ENCODE peak calls at places on chromosome 5, in six cellular contexts. R is GM12878, F is GM12891, E is HepG2, G is K562, K is H1. J is an unnamed sample.

GRCh38 chr5:75034137-75034739 is 18.1 kb downstream of the GCNT4 start:
- DNase-seq in R (no peak), F (no peak), E (no peak), G (no peak), K (no peak), J (no peak)

GRCh38 chr5:86039351-86039750 is 578.4 kb upstream of the COX7C start:
- DNase-seq in R (no peak), F (no peak), E (no peak), G (no peak), K (no peak), J (no peak)

GRCh38 chr5:21594566-21594965 is 1258.6 kb downstream of the CDH12 start:
- DNase-seq in R (no peak), F (no peak), E (no peak), G (no peak), K (no peak), J (no peak)

GRCh38 chr5:88674262-88675158 is 208.5 kb downstream of the MEF2C start:
- DNase-seq in R (no peak), F (no peak), E (no peak), G (no peak), K (peak), J (no peak)

GRCh38 chr5:168413062-168413461 is 73.2 kb upstream of the RARS1 start:
- DNase-seq in R (no peak), F (no peak), E (no peak), G (no peak), K (no peak), J (no peak)

GRCh38 chr5:175671013-175671412 is 13.1 kb downstream of the HRH2 start:
- DNase-seq in R (no peak), F (no peak), E (no peak), G (no peak), K (no peak), J (no peak)

GRCh38 chr5:159456261-159456660 is 126.0 kb upstream of the IL12B start:
- DNase-seq in R (no peak), F (no peak), E (no peak), G (no peak), K (no peak), J (no peak)

GRCh38 chr5:69129413-69129812 is 35.6 kb downstream of the SLC30A5 start:
- DNase-seq in R (no peak), F (no peak), E (no peak), G (no peak), K (no peak), J (no peak)

DNA sequence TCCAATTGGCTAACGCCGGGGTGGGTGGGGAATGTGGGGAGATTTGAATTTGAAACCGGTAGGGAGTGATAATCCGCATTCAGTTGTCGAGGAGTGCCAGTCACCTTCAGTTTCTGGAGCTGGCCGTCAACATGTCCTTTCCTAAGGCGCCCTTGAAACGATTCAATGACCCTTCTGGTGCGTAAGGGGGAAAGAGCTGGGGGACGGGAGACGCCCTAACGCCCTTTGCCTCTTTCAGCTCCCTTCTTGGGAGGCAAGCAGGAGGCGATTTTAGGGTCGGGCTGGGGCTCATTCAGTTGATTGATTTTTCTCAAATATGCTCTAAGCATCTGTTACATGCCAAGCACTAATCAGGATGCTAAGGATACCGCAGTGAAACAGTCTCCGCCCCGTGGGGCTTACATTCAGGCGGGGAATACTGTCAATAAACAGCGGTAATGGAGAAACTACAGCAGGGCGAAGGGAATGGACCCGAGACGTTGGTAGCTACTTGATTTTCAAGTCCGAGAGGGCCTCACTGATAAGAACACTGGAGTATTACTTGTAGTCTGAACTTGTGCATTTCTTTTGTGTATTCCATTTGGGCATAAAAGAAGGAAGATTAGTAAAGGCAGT is at the start of gene HMMR:
- DNase-seq in R (no peak), F (no peak), E (peak), G (no peak), K (peak), J (no peak)
- TF ChIP-seq POLR2A in R (peak), F (peak), E (peak), G (peak), K (peak), J (peak)

GRCh38 chr5:849651-850301 is 1.0 kb downstream of the ZDHHC11 start:
- DNase-seq in R (no peak), F (no peak), E (peak), G (no peak), K (no peak), J (no peak)
- TF ChIP-seq POLR2AphosphoS5 in R (no peak), F (no peak), E (no peak), G (no peak), K (no peak), J (no peak)

GRCh38 chr5:14109041-14109747 is 33.9 kb upstream of the TRIO start:
- DNase-seq in R (peak), F (peak), E (no peak), G (no peak), K (no peak), J (peak)
- TF ChIP-seq TAF1 in R (no peak), F (no peak), E (no peak), G (no peak), K (no peak), J (no peak)

DNA sequence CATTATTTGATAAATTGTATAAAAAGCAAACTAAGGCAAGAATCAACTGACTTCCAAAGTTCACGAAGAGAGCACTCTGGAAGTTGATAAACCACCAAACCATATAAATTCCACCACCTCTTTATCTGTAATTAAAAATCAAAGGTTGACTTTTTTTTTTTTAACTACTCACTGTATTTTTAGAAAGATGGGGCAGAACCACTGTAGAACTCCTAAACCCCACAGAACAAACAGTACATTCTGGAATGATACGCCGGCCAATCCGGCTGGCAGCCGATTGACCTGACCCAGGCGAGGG is 435 bp upstream of the CCNG1 start:
- DNase-seq in R (no peak), F (no peak), E (no peak), G (no peak), K (no peak), J (no peak)
- TF ChIP-seq POLR2A in R (no peak), F (peak), E (no peak), G (peak), K (no peak), J (peak)

GRCh38 chr5:67413749-67414148 is 217.2 kb upstream of the CD180 start:
- DNase-seq in R (no peak), F (no peak), E (no peak), G (no peak), K (no peak), J (no peak)
- TF ChIP-seq POLR2AphosphoS5 in R (no peak), F (no peak), E (no peak), G (no peak), K (no peak), J (no peak)

GRCh38 chr5:4020386-4020785 is 424.8 kb downstream of the IRX1 start:
- DNase-seq in R (no peak), F (no peak), E (no peak), G (no peak), K (no peak), J (no peak)

GRCh38 chr5:4023701-4024100 is 428.1 kb downstream of the IRX1 start:
- DNase-seq in R (no peak), F (no peak), E (no peak), G (no peak), K (no peak), J (no peak)

GRCh38 chr5:4022991-4023390 is 427.4 kb downstream of the IRX1 start:
- DNase-seq in R (no peak), F (no peak), E (no peak), G (no peak), K (no peak), J (no peak)

GRCh38 chr5:4019841-4020240 is 424.2 kb downstream of the IRX1 start:
- DNase-seq in R (no peak), F (no peak), E (no peak), G (no peak), K (no peak), J (no peak)

DNA sequence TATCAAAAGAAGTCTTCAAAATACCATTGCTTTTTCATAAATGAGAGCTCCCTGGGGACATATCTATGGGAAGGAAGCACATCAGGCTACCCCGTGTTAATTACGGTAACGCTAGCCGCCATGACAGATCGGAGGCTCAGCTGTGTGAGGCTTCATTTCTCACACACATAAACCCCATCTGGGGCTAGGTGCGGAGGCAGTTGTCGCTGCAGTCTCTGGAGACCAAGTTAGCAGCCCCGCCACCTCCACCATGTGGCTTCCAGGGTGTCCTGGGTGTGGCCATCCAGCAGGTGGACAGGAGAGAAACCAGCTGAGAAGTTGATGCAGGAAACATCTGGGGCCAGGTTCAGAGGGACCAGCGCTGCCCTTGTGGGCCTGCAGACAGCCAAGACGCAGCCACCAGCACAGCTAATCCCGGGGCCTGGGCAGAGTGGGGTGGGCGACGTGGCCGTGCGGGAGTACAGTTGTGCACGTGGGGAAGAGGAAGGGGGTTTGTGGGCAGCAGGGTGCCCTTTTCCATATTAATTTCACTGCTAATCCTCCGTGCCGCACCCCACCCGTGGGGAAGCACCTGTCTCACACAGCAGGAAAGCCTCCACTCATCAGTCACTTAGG is 426.5 kb downstream of the IRX1 start:
- DNase-seq in R (no peak), F (no peak), E (no peak), G (no peak), K (no peak), J (no peak)
- TF ChIP-seq TAF1 in R (no peak), F (no peak), E (no peak), G (no peak), K (no peak), J (no peak)

GRCh38 chr5:122078116-122078865 is at the start of gene LOX:
- DNase-seq in R (no peak), F (no peak), E (peak), G (no peak), K (peak), J (no peak)
- TF ChIP-seq POLR2A in R (no peak), F (no peak), E (peak), G (no peak), K (peak), J (no peak)

GRCh38 chr5:113065626-113066025 is 89.0 kb downstream of the DCP2 start:
- DNase-seq in R (no peak), F (no peak), E (no peak), G (no peak), K (no peak), J (no peak)

GRCh38 chr5:113060410-113061025 is 83.9 kb downstream of the DCP2 start:
- DNase-seq in R (no peak), F (no peak), E (no peak), G (no peak), K (no peak), J (no peak)

GRCh38 chr5:113062869-113063508 is 86.4 kb downstream of the DCP2 start:
- DNase-seq in R (no peak), F (no peak), E (no peak), G (no peak), K (no peak), J (no peak)

GRCh38 chr5:113061851-113062631 is 85.4 kb downstream of the DCP2 start:
- DNase-seq in R (no peak), F (no peak), E (no peak), G (no peak), K (no peak), J (no peak)

GRCh38 chr5:113063927-113064326 is 87.3 kb downstream of the DCP2 start:
- DNase-seq in R (no peak), F (no peak), E (no peak), G (no peak), K (no peak), J (no peak)
- TF ChIP-seq POLR2AphosphoS5 in R (no peak), F (no peak), E (no peak), G (no peak), K (no peak), J (no peak)

DNA sequence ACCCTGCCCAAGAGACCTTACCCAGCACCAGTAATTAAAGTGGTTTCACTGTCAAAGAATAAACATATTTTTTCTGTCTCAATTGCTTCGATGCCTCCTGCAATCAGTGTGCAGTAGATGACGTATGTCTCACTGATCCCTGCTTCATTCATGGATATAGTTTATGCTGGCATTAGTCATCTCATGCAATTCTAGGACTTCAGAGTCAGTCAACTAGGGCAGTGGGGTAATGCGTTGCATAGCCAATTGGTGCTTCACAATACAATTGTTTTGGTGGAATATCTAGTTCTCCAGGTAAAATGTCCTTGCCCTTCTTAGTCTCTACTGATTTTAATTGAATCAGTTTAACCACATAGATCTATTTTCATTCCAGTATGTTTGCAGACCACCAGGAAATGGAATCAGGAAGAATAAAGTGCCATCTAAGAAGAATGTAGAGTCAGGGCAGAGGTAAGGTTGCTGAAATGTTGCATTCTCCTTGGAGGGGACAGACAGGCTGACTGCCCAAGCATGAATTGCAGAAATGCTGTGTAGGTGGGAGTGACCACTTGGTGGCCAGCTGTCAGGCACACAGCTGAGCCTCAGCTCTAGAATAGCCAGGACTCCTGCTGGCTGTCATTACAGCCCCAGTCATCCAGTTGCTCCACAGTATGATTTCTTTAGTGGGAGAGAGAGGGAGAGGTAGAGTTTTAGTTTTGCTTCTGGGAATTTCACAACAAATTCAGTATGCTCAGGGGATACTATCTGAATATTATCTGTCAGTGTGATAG is 73.5 kb upstream of the MEGF10 start:
- DNase-seq in R (no peak), F (no peak), E (no peak), G (no peak), K (no peak), J (no peak)
- TF ChIP-seq TAF1 in R (no peak), F (no peak), E (no peak), G (no peak), K (no peak), J (no peak)

DNA sequence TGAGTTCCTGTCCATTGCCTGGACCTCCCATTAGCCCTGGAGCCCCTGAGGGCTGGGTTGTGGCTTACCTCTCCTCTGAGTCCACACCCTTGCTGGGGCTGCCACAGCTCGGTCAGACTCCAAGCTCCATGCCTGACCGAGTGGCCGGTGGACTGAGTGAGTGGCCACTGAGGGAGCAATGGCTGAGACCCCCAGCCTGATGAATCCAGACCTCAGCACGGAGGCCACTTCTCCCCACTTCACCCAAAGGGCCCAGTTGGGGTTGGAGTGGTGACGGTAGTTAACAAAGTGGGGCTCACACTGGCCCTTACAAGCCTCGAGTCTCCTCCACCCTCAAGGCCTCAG is 28.8 kb downstream of the PDGFRB start:
- DNase-seq in R (no peak), F (no peak), E (no peak), G (no peak), K (no peak), J (no peak)
- TF ChIP-seq POLR2A in R (no peak), F (no peak), E (no peak), G (no peak), K (no peak), J (no peak)